ENCODE peak calls at places on chromosomes 7 and 10, in ten cellular contexts. E is activated CD4-positive, alpha-beta T cell treated with anti-CD3 and anti-CD28 coated beads for 36 hours; X is PC-9; Y is T1000; Z is NCI-H1417; I is neuronal stem cell; K is left colon; C is hypothalamus; O is A549; G is ELF-1. W is an unnamed sample.

GRCh38 chr7:70512144-70512543 is 619.8 kb upstream of the GALNT17 start:
- DNase-seq in E (no peak), X (no peak), Y (no peak), Z (no peak), I (no peak), K (no peak), C (no peak), O (no peak), G (no peak), W (no peak)

GRCh38 chr10:79416578-79417255 is 28.7 kb downstream of the ZCCHC24 start:
- DNase-seq in E (no peak), X (no peak), Y (no peak), Z (no peak), I (no peak), K (peak; percentile 16), C (no peak), O (no peak), G (no peak), W (no peak)

GRCh38 chr10:126216221-126216701 is 172.0 kb downstream of the ADAM12 start:
- DNase-seq in E (no peak), X (no peak), Y (no peak), Z (no peak), I (no peak), K (no peak), C (no peak), O (no peak), G (peak; percentile 70), W (peak; percentile 72)

GRCh38 chr10:45464958-45465567 is 91.0 kb downstream of the ALOX5 start:
- DNase-seq in E (peak; percentile 89), X (peak; percentile 69), Y (no peak), Z (peak; percentile 35), I (peak; percentile 57), K (peak; percentile 70), C (peak; percentile 71), O (peak; percentile 75), G (peak; percentile 84), W (peak; percentile 85)

GRCh38 chr10:116694253-116694926 is 48.0 kb downstream of the HSPA12A start:
- DNase-seq in E (no peak), X (no peak), Y (no peak), Z (no peak), I (no peak), K (no peak), C (no peak), O (no peak), G (peak; percentile 86), W (no peak)

GRCh38 chr7:21544303-21544656 is 1.4 kb downstream of the DNAH11 start:
- DNase-seq in E (no peak), X (no peak), Y (no peak), Z (no peak), I (no peak), K (no peak), C (no peak), O (no peak), G (no peak), W (no peak)

GRCh38 chr7:71439316-71439715 is 307.4 kb downstream of the GALNT17 start:
- DNase-seq in E (no peak), X (no peak), Y (no peak), Z (no peak), I (no peak), K (no peak), C (no peak), O (no peak), G (no peak), W (no peak)

GRCh38 chr10:26472440-26472778 is 34.3 kb downstream of the APBB1IP start:
- DNase-seq in E (no peak), X (no peak), Y (no peak), Z (no peak), I (no peak), K (no peak), C (no peak), O (no peak), G (no peak), W (no peak)

GRCh38 chr10:34551295-34551694 is 263.8 kb downstream of the PARD3 start:
- DNase-seq in E (no peak), X (no peak), Y (no peak), Z (no peak), I (no peak), K (no peak), C (no peak), O (no peak), G (no peak), W (no peak)

GRCh38 chr10:6669269-6669859 is 89.3 kb upstream of the PRKCQ start:
- DNase-seq in E (no peak), X (peak; percentile 21), Y (no peak), Z (peak; percentile 38), I (peak; percentile 17), K (no peak), C (peak; percentile 1), O (peak; percentile 38), G (no peak), W (peak; percentile 26)

GRCh38 chr10:33015798-33016547 is 57.9 kb upstream of the ITGB1 start:
- DNase-seq in E (no peak), X (no peak), Y (no peak), Z (no peak), I (no peak), K (no peak), C (no peak), O (no peak), G (no peak), W (no peak)

W was measured in HTR-8/SVneo.